ENCODE peak calls at places on chromosomes 3 and 15, in seven cellular contexts. Z is fibroblast of mammary gland; X is NCI-H1048; S is T47D; C is skeletal muscle cell; M is T-cell; A is activated CD8-positive, alpha-beta memory T cell treated with anti-CD3 and anti-CD28 coated beads for 24 hours. W is an unnamed sample.

GRCh38 chr15:36888018-36888992 is 212.0 kb downstream of the MEIS2 start:
- DNase-seq in Z (peak), X (no peak), S (no peak), C (no peak), M (no peak), A (no peak), W (no peak)

GRCh38 chr3:194407423-194407822 is 8.4 kb upstream of the GP5 start:
- DNase-seq in Z (peak), X (no peak), S (no peak), C (no peak), M (no peak), A (no peak), W (no peak)

GRCh38 chr3:149659173-149659468 is 1.3 kb upstream of the WWTR1 start:
- DNase-seq in Z (peak), X (no peak), S (no peak), C (no peak), M (no peak), A (no peak), W (no peak)

GRCh38 chr3:11288786-11289637 is 16.8 kb downstream of the ATG7 start:
- DNase-seq in Z (peak), X (no peak), S (no peak), C (peak), M (no peak), A (no peak), W (no peak)

GRCh38 chr3:52349131-52349530 is 33.0 kb downstream of the DNAH1 start:
- DNase-seq in Z (no peak), X (no peak), S (no peak), C (no peak), M (no peak), A (no peak), W (no peak)

GRCh38 chr15:38853608-38854007 is 289.0 kb upstream of the RASGRP1 start:
- DNase-seq in Z (peak), X (no peak), S (no peak), C (no peak), M (peak), A (no peak), W (peak)

GRCh38 chr3:37247398-37248114 is 73.2 kb upstream of the LRRFIP2 start:
- DNase-seq in Z (no peak), X (no peak), S (no peak), C (no peak), M (no peak), A (no peak), W (no peak)

GRCh38 chr3:10692039-10692438 is 124.0 kb upstream of the SLC6A11 start:
- DNase-seq in Z (no peak), X (no peak), S (no peak), C (no peak), M (no peak), A (no peak), W (no peak)

GRCh38 chr15:83928392-83928734 is 274.4 kb downstream of the ADAMTSL3 start:
- DNase-seq in Z (no peak), X (no peak), S (no peak), C (no peak), M (no peak), A (no peak), W (no peak)

GRCh38 chr3:54988302-54989022 is 60.6 kb upstream of the LRTM1 start:
- DNase-seq in Z (peak), X (no peak), S (no peak), C (peak), M (no peak), A (no peak), W (no peak)

GRCh38 chr3:132083583-132084372 is 49.0 kb upstream of the CPNE4 start:
- DNase-seq in Z (peak), X (no peak), S (no peak), C (peak), M (no peak), A (no peak), W (no peak)

GRCh38 chr3:105555206-105555605 is 188.5 kb downstream of the ALCAM start:
- DNase-seq in Z (no peak), X (no peak), S (no peak), C (no peak), M (no peak), A (no peak), W (no peak)

GRCh38 chr3:194686414-194686815 is 732 bp downstream of the FAM43A start:
- DNase-seq in Z (no peak), X (no peak), S (no peak), C (no peak), M (no peak), A (peak), W (peak)

GRCh38 chr15:40103124-40103858 is 5.4 kb downstream of the BMF start:
- DNase-seq in Z (peak), X (peak), S (peak), C (no peak), M (no peak), A (no peak), W (no peak)

GRCh38 chr3:134903840-134904239 is 108.8 kb downstream of the EPHB1 start:
- DNase-seq in Z (no peak), X (no peak), S (no peak), C (no peak), M (no peak), A (no peak), W (no peak)

GRCh38 chr3:141360888-141361598 is 7.3 kb upstream of the ZBTB38 start:
- DNase-seq in Z (peak), X (no peak), S (peak), C (no peak), M (no peak), A (no peak), W (peak)

GRCh38 chr3:106198828-106199194 is 330.0 kb upstream of the CBLB start:
- DNase-seq in Z (peak), X (no peak), S (no peak), C (no peak), M (no peak), A (no peak), W (no peak)

GRCh38 chr3:196355668-196356067 is 17.5 kb upstream of the TM4SF19 start:
- DNase-seq in Z (no peak), X (no peak), S (no peak), C (no peak), M (no peak), A (no peak), W (no peak)

GRCh38 chr3:54366839-54367238 is 244.5 kb downstream of the CACNA2D3 start:
- DNase-seq in Z (no peak), X (no peak), S (no peak), C (no peak), M (no peak), A (no peak), W (no peak)

GRCh38 chr3:46670000-46670890 is 23.2 kb downstream of the ALS2CL start:
- DNase-seq in Z (no peak), X (no peak), S (no peak), C (no peak), M (no peak), A (no peak), W (no peak)

GRCh38 chr3:15476378-15476777 is 45.1 kb downstream of the COLQ start:
- DNase-seq in Z (peak), X (no peak), S (no peak), C (no peak), M (no peak), A (no peak), W (no peak)

GRCh38 chr3:95588473-95588872 is 1225.9 kb upstream of the EPHA6 start:
- DNase-seq in Z (no peak), X (no peak), S (no peak), C (no peak), M (no peak), A (no peak), W (no peak)

GRCh38 chr3:163474766-163475165 is 1603.5 kb downstream of the SI start:
- DNase-seq in Z (no peak), X (no peak), S (no peak), C (no peak), M (no peak), A (no peak), W (no peak)

GRCh38 chr3:84965141-84965540 is 6.4 kb downstream of the CADM2 start:
- DNase-seq in Z (no peak), X (no peak), S (no peak), C (no peak), M (no peak), A (no peak), W (no peak)

GRCh38 chr3:33578325-33579180 is 138.3 kb upstream of the UBP1 start:
- DNase-seq in Z (peak), X (no peak), S (no peak), C (no peak), M (no peak), A (no peak), W (no peak)

GRCh38 chr15:47727676-47728075 is 10.4 kb downstream of the SEMA6D start:
- DNase-seq in Z (no peak), X (no peak), S (no peak), C (no peak), M (no peak), A (no peak), W (no peak)

GRCh38 chr3:28835751-28836150 is 445.1 kb upstream of the RBMS3 start:
- DNase-seq in Z (no peak), X (no peak), S (no peak), C (no peak), M (no peak), A (no peak), W (no peak)

W was measured in CD4-positive, CD25-positive, alpha-beta regulatory T cell.